ENCODE peak calls at places on chromosomes 3 and 15, in five cellular contexts. One of them, this sample, is unnamed.

GRCh38 chr15:59738676-59739075 is 49.6 kb upstream of the BNIP2 start:
- DNase-seq in suprapubic skin: no peak
- DNase-seq in HepG2: peak
- DNase-seq in upper lobe of left lung: no peak
- DNase-seq in tibial nerve: no peak
- DNase-seq in this sample: no peak

GRCh38 chr15:65790692-65791334 is 1.3 kb downstream of the DENND4A start:
- DNase-seq in upper lobe of left lung: no peak
- DNase-seq in HepG2: no peak
- DNase-seq in tibial nerve: no peak
- DNase-seq in suprapubic skin: no peak
- DNase-seq in this sample: no peak

GRCh38 chr3:62940763-62941632 is 65.8 kb upstream of the CADPS start:
- DNase-seq in upper lobe of left lung: no peak
- DNase-seq in suprapubic skin: no peak
- DNase-seq in HepG2: no peak
- DNase-seq in tibial nerve: no peak
- DNase-seq in this sample: no peak

GRCh38 chr15:58190419-58190818 is 52.2 kb downstream of the AQP9 start:
- DNase-seq in HepG2: no peak
- DNase-seq in tibial nerve: no peak
- DNase-seq in upper lobe of left lung: no peak
- DNase-seq in suprapubic skin: no peak
- DNase-seq in this sample: no peak

GRCh38 chr15:91055548-91056331 is 33.3 kb upstream of the VPS33B start:
- DNase-seq in suprapubic skin: no peak
- DNase-seq in upper lobe of left lung: peak
- DNase-seq in HepG2: peak
- DNase-seq in tibial nerve: peak
- DNase-seq in this sample: no peak

GRCh38 chr15:27563765-27564164 is 535.4 kb downstream of the OCA2 start:
- DNase-seq in tibial nerve: no peak
- DNase-seq in HepG2: no peak
- DNase-seq in suprapubic skin: no peak
- DNase-seq in upper lobe of left lung: no peak
- DNase-seq in this sample: no peak

GRCh38 chr15:77541421-77542181 is 91.1 kb downstream of the LINGO1 start:
- DNase-seq in HepG2: no peak
- DNase-seq in upper lobe of left lung: peak
- DNase-seq in tibial nerve: no peak
- DNase-seq in suprapubic skin: no peak
- DNase-seq in this sample: peak

GRCh38 chr3:54871867-54872266 is 56.0 kb downstream of the LRTM1 start:
- DNase-seq in tibial nerve: no peak
- DNase-seq in HepG2: no peak
- DNase-seq in upper lobe of left lung: no peak
- DNase-seq in suprapubic skin: no peak
- DNase-seq in this sample: no peak

GRCh38 chr15:29410342-29410741 is 140.7 kb upstream of the NSMCE3 start:
- DNase-seq in HepG2: no peak
- DNase-seq in suprapubic skin: no peak
- DNase-seq in tibial nerve: no peak
- DNase-seq in upper lobe of left lung: no peak
- DNase-seq in this sample: no peak

GRCh38 chr15:44775923-44776322 is 39.6 kb downstream of the TRIM69 start:
- DNase-seq in upper lobe of left lung: no peak
- DNase-seq in HepG2: no peak
- DNase-seq in suprapubic skin: no peak
- DNase-seq in tibial nerve: no peak
- DNase-seq in this sample: no peak

GRCh38 chr3:57015912-57016311 is 44.6 kb upstream of the SPATA12 start:
- DNase-seq in tibial nerve: no peak
- DNase-seq in HepG2: no peak
- DNase-seq in suprapubic skin: no peak
- DNase-seq in upper lobe of left lung: no peak
- DNase-seq in this sample: no peak

GRCh38 chr3:46844397-46844796 is 18.8 kb downstream of the MYL3 start:
- DNase-seq in HepG2: no peak
- DNase-seq in upper lobe of left lung: no peak
- DNase-seq in suprapubic skin: no peak
- DNase-seq in tibial nerve: no peak
- DNase-seq in this sample: no peak

GRCh38 chr15:63371297-63371918 is 10.2 kb downstream of the CA12 start:
- DNase-seq in HepG2: no peak
- DNase-seq in tibial nerve: peak
- DNase-seq in suprapubic skin: peak
- DNase-seq in upper lobe of left lung: no peak
- DNase-seq in this sample: no peak

GRCh38 chr3:183551930-183552329 is 3.6 kb downstream of the KLHL6 start:
- DNase-seq in tibial nerve: no peak
- DNase-seq in suprapubic skin: no peak
- DNase-seq in HepG2: no peak
- DNase-seq in upper lobe of left lung: no peak
- DNase-seq in this sample: no peak

GRCh38 chr3:152922554-152922953 is 87.6 kb downstream of the P2RY1 start:
- DNase-seq in upper lobe of left lung: no peak
- DNase-seq in suprapubic skin: no peak
- DNase-seq in HepG2: no peak
- DNase-seq in tibial nerve: no peak
- DNase-seq in this sample: no peak

GRCh38 chr15:64810499-64811326 is 14.7 kb downstream of the PIF1 start:
- DNase-seq in upper lobe of left lung: no peak
- DNase-seq in tibial nerve: no peak
- DNase-seq in suprapubic skin: no peak
- DNase-seq in HepG2: no peak
- DNase-seq in this sample: no peak

GRCh38 chr15:45121706-45122417 is 7.7 kb downstream of the DUOXA2 start:
- DNase-seq in HepG2: peak
- DNase-seq in suprapubic skin: no peak
- DNase-seq in upper lobe of left lung: no peak
- DNase-seq in tibial nerve: no peak
- DNase-seq in this sample: no peak

GRCh38 chr15:80317389-80318169 is 65.6 kb upstream of the CTXND1 start:
- DNase-seq in upper lobe of left lung: no peak
- DNase-seq in tibial nerve: no peak
- DNase-seq in HepG2: peak
- DNase-seq in suprapubic skin: no peak
- DNase-seq in this sample: no peak

GRCh38 chr3:134803051-134803505 is 8.0 kb downstream of the EPHB1 start:
- DNase-seq in tibial nerve: no peak
- DNase-seq in suprapubic skin: no peak
- DNase-seq in HepG2: no peak
- DNase-seq in upper lobe of left lung: no peak
- DNase-seq in this sample: no peak

GRCh38 chr15:59723686-59724336 is 34.7 kb upstream of the BNIP2 start:
- DNase-seq in suprapubic skin: no peak
- DNase-seq in tibial nerve: no peak
- DNase-seq in HepG2: no peak
- DNase-seq in upper lobe of left lung: no peak
- DNase-seq in this sample: no peak

GRCh38 chr3:143784446-143784845 is 63.8 kb downstream of the SLC9A9 start:
- DNase-seq in upper lobe of left lung: no peak
- DNase-seq in HepG2: no peak
- DNase-seq in tibial nerve: no peak
- DNase-seq in suprapubic skin: no peak
- DNase-seq in this sample: no peak

GRCh38 chr15:43086551-43086950 is 19.3 kb downstream of the UBR1 start:
- DNase-seq in HepG2: no peak
- DNase-seq in tibial nerve: no peak
- DNase-seq in upper lobe of left lung: no peak
- DNase-seq in suprapubic skin: no peak
- DNase-seq in this sample: no peak

GRCh38 chr3:10017636-10018292 is 8.5 kb upstream of the FANCD2 start:
- DNase-seq in HepG2: no peak
- DNase-seq in suprapubic skin: no peak
- DNase-seq in tibial nerve: no peak
- DNase-seq in upper lobe of left lung: no peak
- DNase-seq in this sample: no peak

GRCh38 chr15:76787273-76787672 is 117.9 kb downstream of the SCAPER start:
- DNase-seq in HepG2: no peak
- DNase-seq in suprapubic skin: no peak
- DNase-seq in upper lobe of left lung: no peak
- DNase-seq in tibial nerve: no peak
- DNase-seq in this sample: no peak

GRCh38 chr3:154886437-154886836 is 193.7 kb upstream of the MME start:
- DNase-seq in HepG2: no peak
- DNase-seq in suprapubic skin: no peak
- DNase-seq in tibial nerve: no peak
- DNase-seq in upper lobe of left lung: no peak
- DNase-seq in this sample: no peak

GRCh38 chr3:153961498-153961897 is 159.7 kb upstream of the ARHGEF26 start:
- DNase-seq in suprapubic skin: no peak
- DNase-seq in upper lobe of left lung: no peak
- DNase-seq in tibial nerve: no peak
- DNase-seq in HepG2: no peak
- DNase-seq in this sample: no peak

GRCh38 chr3:134718736-134719135 is 67.9 kb upstream of the KY start:
- DNase-seq in suprapubic skin: no peak
- DNase-seq in tibial nerve: no peak
- DNase-seq in HepG2: no peak
- DNase-seq in upper lobe of left lung: no peak
- DNase-seq in this sample: no peak

GRCh38 chr3:158775801-158776399 is 26.0 kb upstream of the MFSD1 start:
- DNase-seq in tibial nerve: no peak
- DNase-seq in upper lobe of left lung: no peak
- DNase-seq in HepG2: peak
- DNase-seq in suprapubic skin: no peak
- DNase-seq in this sample: no peak

DNA sequence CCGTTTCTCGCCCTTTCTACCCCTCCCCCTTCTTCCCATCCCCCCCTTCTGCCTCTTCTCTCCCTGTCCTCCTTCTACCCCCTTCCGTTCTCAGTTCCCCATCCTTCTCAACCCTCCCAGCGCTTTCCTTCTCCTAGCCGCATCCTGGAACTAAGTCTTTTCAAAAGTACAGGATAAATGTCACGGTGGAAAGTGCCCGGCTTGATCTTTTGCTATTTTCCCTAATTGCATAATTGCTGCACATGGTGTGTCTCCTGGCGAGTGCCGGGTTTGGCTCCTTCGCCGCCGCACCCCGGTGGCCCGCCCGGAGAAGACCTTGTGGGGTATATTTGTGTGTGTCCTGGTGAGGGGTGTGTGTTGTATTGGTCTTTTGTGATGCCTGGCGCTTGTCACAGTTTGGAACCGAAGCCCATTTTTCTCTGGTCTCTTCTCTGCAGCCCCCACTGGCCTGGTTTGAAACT is 554 bp downstream of the UBE2E2 start:
- DNase-seq in HepG2: no peak
- DNase-seq in tibial nerve: peak
- DNase-seq in upper lobe of left lung: peak
- DNase-seq in suprapubic skin: peak
- DNase-seq in this sample: peak
- TF ChIP-seq EP300 in HepG2: no peak
- TF ChIP-seq EP300 in tibial nerve: peak
- TF ChIP-seq EP300 in upper lobe of left lung: no peak
- TF ChIP-seq EP300 in suprapubic skin: no peak
- TF ChIP-seq EP300 in this sample: no peak

GRCh38 chr3:176692172-176692923 is 504.9 kb downstream of the TBL1XR1 start:
- DNase-seq in tibial nerve: no peak
- DNase-seq in suprapubic skin: no peak
- DNase-seq in HepG2: no peak
- DNase-seq in upper lobe of left lung: no peak
- DNase-seq in this sample: no peak
- TF ChIP-seq EP300 in tibial nerve: no peak
- TF ChIP-seq EP300 in suprapubic skin: no peak
- TF ChIP-seq EP300 in HepG2: no peak
- TF ChIP-seq EP300 in upper lobe of left lung: no peak
- TF ChIP-seq EP300 in this sample: no peak

GRCh38 chr15:39242345-39242744 is 338.5 kb upstream of the THBS1 start:
- DNase-seq in suprapubic skin: no peak
- DNase-seq in HepG2: no peak
- DNase-seq in upper lobe of left lung: no peak
- DNase-seq in tibial nerve: peak
- DNase-seq in this sample: no peak
- TF ChIP-seq EP300 in suprapubic skin: no peak
- TF ChIP-seq EP300 in HepG2: no peak
- TF ChIP-seq EP300 in upper lobe of left lung: no peak
- TF ChIP-seq EP300 in tibial nerve: peak
- TF ChIP-seq EP300 in this sample: no peak

GRCh38 chr3:32430900-32431299 is 39.2 kb downstream of the CMTM7 start:
- DNase-seq in HepG2: no peak
- DNase-seq in upper lobe of left lung: no peak
- DNase-seq in suprapubic skin: no peak
- DNase-seq in tibial nerve: no peak
- DNase-seq in this sample: no peak
- TF ChIP-seq EP300 in HepG2: no peak
- TF ChIP-seq EP300 in upper lobe of left lung: no peak
- TF ChIP-seq EP300 in suprapubic skin: no peak
- TF ChIP-seq EP300 in tibial nerve: no peak
- TF ChIP-seq EP300 in this sample: no peak

DNA sequence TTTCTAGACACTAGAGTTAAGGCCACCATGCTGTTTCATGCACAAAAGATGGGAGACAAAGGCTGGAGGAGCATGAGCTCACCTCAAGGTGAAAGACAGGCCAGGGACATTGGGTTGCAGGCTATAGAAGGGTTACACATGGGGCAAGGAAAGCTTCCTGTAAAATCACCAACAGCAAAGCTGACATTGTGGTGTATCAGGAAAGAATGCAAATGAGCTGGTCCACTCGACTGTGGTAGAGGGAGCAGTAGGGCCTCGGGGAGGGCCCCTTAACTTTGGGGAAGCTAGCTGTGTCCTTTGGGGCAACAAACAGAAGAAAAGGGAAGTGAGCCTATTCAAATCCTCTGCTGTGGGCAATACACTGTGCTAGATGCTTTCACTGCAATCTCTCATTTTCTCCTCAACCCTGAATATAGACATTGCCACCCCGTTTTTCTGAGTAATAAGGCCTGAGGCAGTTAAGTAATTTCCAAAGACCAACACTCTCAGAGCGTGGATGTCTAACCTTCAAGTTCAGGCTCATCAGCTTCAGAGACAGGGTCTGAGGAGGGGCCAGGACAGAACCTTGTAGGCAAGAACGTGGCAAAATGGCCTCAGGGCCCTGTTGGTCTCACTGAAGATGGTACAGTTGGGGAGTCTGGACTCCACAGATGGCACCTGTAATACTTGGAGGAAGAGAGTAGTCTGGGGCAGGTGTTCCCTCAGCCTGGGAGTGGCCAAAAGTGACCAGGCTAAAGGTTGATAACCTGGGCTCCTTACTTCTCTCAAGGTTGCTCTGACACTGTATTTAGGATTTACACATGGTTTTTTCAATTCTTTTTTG is 24.1 kb downstream of the CX3CR1 start:
- DNase-seq in suprapubic skin: no peak
- DNase-seq in tibial nerve: no peak
- DNase-seq in upper lobe of left lung: peak
- DNase-seq in HepG2: no peak
- DNase-seq in this sample: no peak
- TF ChIP-seq EP300 in suprapubic skin: no peak
- TF ChIP-seq EP300 in tibial nerve: peak
- TF ChIP-seq EP300 in upper lobe of left lung: no peak
- TF ChIP-seq EP300 in HepG2: no peak
- TF ChIP-seq EP300 in this sample: no peak